ENCODE peak calls at places on chromosomes 1 and 21, in five cellular contexts. O is NCI-H1694 treated with DMSO at 0.1 percent for 48 hours, V is smooth muscle cell of the brain vasculature, E is AG08395, U is GM03348. Y is an unnamed sample.

GRCh38 chr1:118861216-118861615 is 126.9 kb downstream of the TBX15 start:
- DNase-seq in O (no peak), E (no peak), V (no peak), U (no peak), Y (no peak)

GRCh38 chr1:243547906-243548305 is 292.1 kb downstream of the SDCCAG8 start:
- DNase-seq in O (no peak), U (no peak), V (no peak), E (no peak), Y (no peak)

GRCh38 chr1:228365321-228366061 is 41.1 kb downstream of the TRIM11 start:
- DNase-seq in E (no peak), V (no peak), U (no peak), O (no peak), Y (no peak)

GRCh38 chr1:106396023-106396422 is 660.5 kb upstream of the PRMT6 start:
- DNase-seq in U (no peak), E (no peak), V (no peak), O (no peak), Y (no peak)

GRCh38 chr1:1344672-1345361 is 4.4 kb downstream of the DVL1 start:
- DNase-seq in O (no peak), V (no peak), E (peak), U (peak), Y (no peak)

GRCh38 chr21:35527358-35527757 is 478.3 kb upstream of the RUNX1 start:
- DNase-seq in O (no peak), U (no peak), V (no peak), E (no peak), Y (no peak)

GRCh38 chr1:38327559-38327973 is 281.0 kb upstream of the POU3F1 start:
- DNase-seq in V (no peak), O (no peak), E (no peak), U (no peak), Y (no peak)

GRCh38 chr21:42997053-42997452 is 22.7 kb downstream of the PKNOX1 start:
- DNase-seq in V (peak), O (no peak), U (peak), E (peak), Y (no peak)

GRCh38 chr1:153957744-153958110 is 685 bp downstream of the CRTC2 start:
- DNase-seq in O (peak), E (no peak), U (no peak), V (no peak), Y (peak)

GRCh38 chr21:42653492-42654061 is at the start of gene PDE9A:
- DNase-seq in V (no peak), E (no peak), O (no peak), U (no peak), Y (no peak)

GRCh38 chr21:38277501-38278111 is 20.8 kb downstream of the KCNJ15 start:
- DNase-seq in O (no peak), V (peak), U (peak), E (peak), Y (no peak)

GRCh38 chr1:206674745-206675175 is 9.9 kb upstream of the MAPKAPK2 start:
- DNase-seq in U (peak), O (no peak), E (peak), V (peak), Y (no peak)

GRCh38 chr1:18130356-18130755 is 22.8 kb downstream of the IGSF21 start:
- DNase-seq in U (no peak), E (no peak), V (no peak), O (no peak), Y (no peak)

GRCh38 chr1:63864224-63864623 is 90.4 kb downstream of the ROR1 start:
- DNase-seq in E (no peak), O (no peak), U (no peak), V (no peak), Y (no peak)

GRCh38 chr1:42279055-42279454 is 56.0 kb downstream of the FOXJ3 start:
- DNase-seq in U (no peak), E (no peak), O (no peak), V (no peak), Y (no peak)

GRCh38 chr21:32312321-32312720 is 13.7 kb downstream of the MRAP start:
- DNase-seq in O (no peak), E (no peak), V (no peak), U (no peak), Y (no peak)

GRCh38 chr1:213061263-213061662 is 10.2 kb downstream of the RPS6KC1 start:
- DNase-seq in O (no peak), E (no peak), U (no peak), V (no peak), Y (no peak)

GRCh38 chr21:45303751-45304150 is 16.1 kb upstream of the POFUT2 start:
- DNase-seq in O (no peak), U (no peak), E (no peak), V (no peak), Y (no peak)

GRCh38 chr1:232221790-232222499 is 408.0 kb downstream of the SIPA1L2 start:
- DNase-seq in E (no peak), U (no peak), O (no peak), V (no peak), Y (no peak)

GRCh38 chr1:199545780-199546179 is 481.7 kb upstream of the NR5A2 start:
- DNase-seq in V (no peak), O (no peak), U (no peak), E (no peak), Y (peak)

GRCh38 chr1:234755449-234755863 is 145.5 kb upstream of the IRF2BP2 start:
- DNase-seq in O (peak), E (peak), V (no peak), U (peak), Y (peak)

GRCh38 chr1:25799758-25800537 is at the start of gene SELENON:
- DNase-seq in V (no peak), E (peak), O (peak), U (peak), Y (peak)

GRCh38 chr1:19772053-19772452 is 27.7 kb downstream of the TMCO4 start:
- DNase-seq in O (peak), E (no peak), V (no peak), U (no peak), Y (no peak)

GRCh38 chr1:29279896-29280779 is 43.8 kb downstream of the PTPRU start:
- DNase-seq in U (peak), O (no peak), V (no peak), E (peak), Y (no peak)

GRCh38 chr1:7149080-7149838 is 364.0 kb downstream of the CAMTA1 start:
- DNase-seq in E (peak), U (no peak), O (no peak), V (peak), Y (no peak)

Y was measured in KBM-7.